ENCODE peak calls at places on chromosome 1, in nine cellular contexts. R is Panc1, E is A549, U is right lobe of liver, X is left ventricle myocardium inferior, N is fibroblast of the aortic adventitia, B is cardiac fibroblast, H is fibroblast of lung, I is cardiac muscle cell. Q is an unnamed sample.

GRCh38 chr1:110308247-110308646 is 30.9 kb upstream of the RBM15 start:
- DNase-seq in R (no peak), E (no peak), U (no peak), X (no peak), N (peak), B (peak), H (peak), I (no peak), Q (no peak)

GRCh38 chr1:235207202-235207565 is 46.1 kb upstream of the RBM34 start:
- DNase-seq in R (no peak), E (no peak), U (no peak), X (no peak), N (no peak), B (no peak), H (no peak), I (no peak), Q (no peak)

GRCh38 chr1:28955930-28956552 is 41.7 kb downstream of the EPB41 start:
- DNase-seq in R (peak), E (no peak), U (no peak), X (no peak), N (no peak), B (peak), H (peak), I (no peak), Q (no peak)

GRCh38 chr1:3779912-3780416 is 7.4 kb downstream of the SMIM1 start:
- DNase-seq in R (no peak), E (no peak), U (no peak), X (no peak), N (no peak), B (no peak), H (no peak), I (no peak), Q (peak)

GRCh38 chr1:69982992-69983391 is 222.4 kb downstream of the LRRC40 start:
- DNase-seq in R (peak), E (no peak), U (no peak), X (no peak), N (peak), B (peak), H (peak), I (no peak), Q (no peak)

GRCh38 chr1:110356379-110356778 is 17.2 kb downstream of the RBM15 start:
- DNase-seq in R (no peak), E (no peak), U (no peak), X (no peak), N (no peak), B (no peak), H (no peak), I (no peak), Q (no peak)

GRCh38 chr1:175530167-175530566 is 213.2 kb downstream of the TNR start:
- DNase-seq in R (no peak), E (no peak), U (no peak), X (no peak), N (no peak), B (no peak), H (no peak), I (no peak), Q (no peak)

GRCh38 chr1:176122282-176122681 is 84.8 kb downstream of the COP1 start:
- DNase-seq in R (no peak), E (no peak), U (no peak), X (no peak), N (no peak), B (no peak), H (no peak), I (no peak), Q (no peak)

GRCh38 chr1:93296555-93297154 is 49.1 kb upstream of the DR1 start:
- DNase-seq in R (no peak), E (no peak), U (no peak), X (no peak), N (no peak), B (no peak), H (no peak), I (no peak), Q (no peak)

GRCh38 chr1:246638941-246639655 is 72.8 kb downstream of the CNST start:
- DNase-seq in R (no peak), E (no peak), U (no peak), X (no peak), N (no peak), B (no peak), H (no peak), I (no peak), Q (no peak)

GRCh38 chr1:94100785-94101612 is 19.9 kb downstream of the ABCA4 start:
- DNase-seq in R (no peak), E (no peak), U (no peak), X (no peak), N (no peak), B (no peak), H (no peak), I (no peak), Q (no peak)

GRCh38 chr1:235659186-235659771 is 9.7 kb upstream of the GNG4 start:
- DNase-seq in R (no peak), E (no peak), U (no peak), X (no peak), N (no peak), B (no peak), H (no peak), I (no peak), Q (no peak)

GRCh38 chr1:72000809-72001208 is 281.5 kb downstream of the NEGR1 start:
- DNase-seq in R (no peak), E (peak), U (no peak), X (no peak), N (peak), B (no peak), H (peak), I (no peak), Q (no peak)

GRCh38 chr1:245222931-245223330 is 68.1 kb downstream of the KIF26B start:
- DNase-seq in R (no peak), E (no peak), U (no peak), X (no peak), N (no peak), B (no peak), H (no peak), I (no peak), Q (no peak)

GRCh38 chr1:199246716-199247115 is 607.9 kb downstream of the PTPRC start:
- DNase-seq in R (no peak), E (no peak), U (no peak), X (no peak), N (no peak), B (no peak), H (no peak), I (no peak), Q (no peak)

GRCh38 chr1:224737353-224737727 is 121.2 kb downstream of the CNIH3 start:
- DNase-seq in R (no peak), E (no peak), U (no peak), X (no peak), N (no peak), B (no peak), H (no peak), I (no peak), Q (no peak)

GRCh38 chr1:39081266-39082139 is 55.4 kb downstream of the NDUFS5 start:
- DNase-seq in R (no peak), E (no peak), U (peak), X (peak), N (no peak), B (no peak), H (no peak), I (peak), Q (peak)
- TF ChIP-seq CTCF in R (no peak), E (no peak), U (no peak), X (peak), N (no peak), B (no peak), H (no peak), I (no peak), Q (peak)

DNA sequence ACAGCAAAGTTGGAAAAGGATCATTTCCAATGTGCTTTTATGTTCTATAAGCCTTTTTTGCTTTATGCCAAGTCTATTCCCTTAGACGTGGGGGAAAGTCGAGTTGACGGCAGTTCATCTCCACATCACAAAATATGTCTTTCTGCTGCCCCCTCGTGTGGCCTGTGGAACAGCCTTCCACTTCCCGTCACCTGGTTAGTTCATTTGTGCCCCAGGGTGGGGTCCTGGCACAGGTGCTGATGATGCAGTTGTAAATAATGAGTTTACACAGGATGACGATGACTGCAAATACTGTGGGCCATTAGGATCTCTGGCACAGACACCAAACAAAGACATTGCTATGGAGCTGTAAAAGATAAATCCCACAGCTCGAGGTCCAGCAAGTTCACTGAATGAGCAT is 10.0 kb upstream of the OTUD3 start:
- DNase-seq in R (no peak), E (peak), U (peak), X (no peak), N (no peak), B (no peak), H (no peak), I (no peak), Q (no peak)
- TF ChIP-seq CTCF in R (no peak), E (no peak), U (peak), X (no peak), N (no peak), B (no peak), H (no peak), I (no peak), Q (peak)

GRCh38 chr1:163241716-163242115 is 39.0 kb upstream of the RGS5 start:
- DNase-seq in R (no peak), E (no peak), U (no peak), X (no peak), N (no peak), B (no peak), H (no peak), I (no peak), Q (no peak)
- TF ChIP-seq CTCF in R (no peak), E (no peak), U (no peak), X (no peak), N (no peak), B (no peak), H (no peak), I (no peak), Q (no peak)

GRCh38 chr1:2546515-2547209 is 9.5 kb upstream of the TNFRSF14 start:
- DNase-seq in R (no peak), E (peak), U (peak), X (peak), N (peak), B (peak), H (peak), I (peak), Q (no peak)
- TF ChIP-seq CTCF in R (peak), E (no peak), U (no peak), X (peak), N (no peak), B (no peak), H (no peak), I (no peak), Q (peak)

DNA sequence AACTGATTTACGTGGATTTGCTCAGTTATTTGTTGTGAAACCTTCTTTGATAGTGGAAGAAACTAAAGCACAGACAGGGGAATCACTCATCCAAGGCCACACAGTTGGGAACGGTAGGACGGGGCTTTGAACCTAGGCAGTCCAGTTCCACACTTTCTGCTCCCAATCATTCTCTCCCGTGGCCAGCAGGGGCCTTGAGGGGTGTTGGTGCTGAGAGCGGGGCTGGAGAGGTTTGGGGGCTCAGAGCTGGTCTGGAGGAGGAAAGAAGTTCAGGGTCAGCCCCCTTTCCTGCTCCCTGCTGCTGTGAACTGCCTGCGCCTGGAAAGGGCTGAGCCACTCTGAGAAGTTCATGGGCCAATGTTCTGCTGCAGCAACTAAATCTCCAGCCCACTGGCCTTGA is 31.4 kb upstream of the ACTL8 start:
- DNase-seq in R (no peak), E (no peak), U (no peak), X (no peak), N (no peak), B (no peak), H (no peak), I (no peak), Q (no peak)
- TF ChIP-seq CTCF in R (no peak), E (no peak), U (no peak), X (no peak), N (peak), B (peak), H (no peak), I (peak), Q (peak)

DNA sequence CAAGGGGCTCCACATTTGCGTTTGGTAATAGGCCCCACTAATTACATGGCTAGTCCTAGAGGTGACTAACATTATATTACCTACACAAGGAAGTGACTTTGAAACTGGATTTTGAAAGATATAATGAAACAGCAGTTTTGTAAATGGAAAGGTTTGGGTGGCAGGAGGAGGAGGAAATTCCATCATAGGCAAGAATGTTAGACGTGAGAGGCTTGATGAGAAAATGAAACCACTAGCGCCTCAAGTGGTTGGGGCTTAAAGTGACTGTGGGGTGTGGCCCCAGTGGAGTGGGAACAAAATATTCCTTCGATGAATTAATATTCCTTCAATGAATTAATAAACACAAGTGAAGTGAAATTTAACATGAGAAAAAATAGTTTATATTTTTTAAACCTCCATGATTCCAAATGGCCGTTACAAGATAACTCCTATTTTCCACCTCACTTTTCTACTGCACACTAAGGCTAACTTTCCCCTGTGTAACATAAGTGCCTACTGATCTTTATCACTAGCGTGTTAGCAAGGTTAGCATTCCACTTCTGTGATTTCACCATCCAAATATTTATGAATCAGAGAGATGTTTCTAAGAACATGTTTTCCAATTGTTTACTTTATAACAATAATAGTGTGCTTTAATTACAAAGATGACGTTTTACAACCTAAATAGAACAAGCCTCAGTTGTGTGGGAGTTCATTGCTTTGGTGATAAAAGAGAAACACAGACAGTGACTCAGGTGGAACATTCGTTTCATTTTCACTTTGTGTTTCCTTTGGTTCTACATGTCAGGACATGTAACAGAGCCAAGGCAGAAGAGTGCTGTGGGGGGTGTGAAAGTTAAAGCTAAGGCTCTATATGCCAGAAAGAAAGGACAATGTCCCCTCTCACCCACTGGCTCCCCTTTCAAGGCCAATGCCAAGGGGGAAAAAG is 12.5 kb upstream of the ATF3 start:
- DNase-seq in R (peak), E (peak), U (no peak), X (no peak), N (peak), B (peak), H (peak), I (no peak), Q (no peak)
- TF ChIP-seq CTCF in R (peak), E (peak), U (peak), X (peak), N (peak), B (peak), H (peak), I (peak), Q (peak)

DNA sequence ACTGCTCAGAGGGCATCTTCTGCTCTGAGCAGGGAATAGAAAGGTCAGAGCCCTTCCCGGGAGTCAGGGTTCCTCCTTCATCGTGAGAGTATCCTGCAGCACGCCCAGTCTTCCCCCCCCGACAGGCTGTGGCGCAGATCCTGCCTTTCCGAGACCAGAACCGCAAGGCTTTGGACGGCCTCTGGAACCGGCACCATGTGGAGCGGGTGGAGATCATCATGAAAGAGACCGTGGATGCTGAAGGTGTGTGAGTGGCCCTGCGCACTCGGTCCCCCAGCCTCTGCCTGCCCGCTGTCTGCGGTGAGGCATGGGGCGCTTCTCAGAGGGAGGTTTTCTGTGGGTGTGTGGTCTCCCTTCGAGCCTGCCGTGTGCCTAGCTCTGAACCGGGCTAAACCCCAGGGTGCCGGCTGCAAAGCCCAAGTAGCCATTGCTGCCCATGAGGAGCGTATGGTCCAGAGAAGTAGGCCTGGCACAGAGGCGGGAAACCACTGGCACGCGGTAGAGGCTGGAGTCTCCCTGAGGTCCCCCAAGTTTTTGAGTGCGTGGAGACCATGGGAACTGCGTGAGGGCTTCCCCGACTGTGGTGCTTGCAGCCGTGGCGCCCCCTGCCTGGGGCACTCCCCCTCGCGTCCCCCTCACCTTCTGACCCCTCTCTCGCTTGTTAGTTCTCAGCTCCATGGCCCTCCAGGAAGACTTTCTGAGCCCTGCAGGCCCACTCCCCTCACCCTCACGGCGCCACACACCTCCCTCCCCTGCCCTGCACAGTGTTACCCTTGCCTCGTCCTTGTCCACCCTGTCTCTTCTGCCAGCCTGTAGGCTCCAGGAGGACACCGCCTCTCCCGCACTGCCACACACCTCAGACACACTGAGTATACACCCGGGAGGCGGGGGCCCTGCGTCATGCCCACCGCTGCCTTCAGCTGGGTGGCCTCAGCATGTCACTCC is 12.5 kb downstream of the H6PD start:
- DNase-seq in R (no peak), E (no peak), U (no peak), X (no peak), N (no peak), B (no peak), H (no peak), I (no peak), Q (no peak)
- TF ChIP-seq CTCF in R (no peak), E (no peak), U (no peak), X (no peak), N (no peak), B (no peak), H (no peak), I (no peak), Q (no peak)